ENCODE peak calls at places on chromosomes 6 and 20, in four cellular contexts. D, T, X and E are unnamed samples.

GRCh38 chr20:16761305-16761829 is 13.2 kb downstream of the OTOR start:
- DNase-seq in D (peak; percentile 57), T (no peak), X (peak; percentile 38), E (no peak)

GRCh38 chr20:16209826-16210365 is 363.4 kb downstream of the KIF16B start:
- DNase-seq in D (no peak), X (no peak), T (no peak), E (no peak)

GRCh38 chr6:337782-338464 is 45.6 kb downstream of the DUSP22 start:
- DNase-seq in D (no peak), X (no peak), T (peak; percentile 69), E (no peak)

GRCh38 chr6:167098825-167099225 is 24.1 kb upstream of the CCR6 start:
- DNase-seq in X (no peak), T (no peak), D (no peak), E (no peak)

GRCh38 chr20:1831606-1832005 is 63.6 kb upstream of the SIRPA start:
- DNase-seq in T (no peak), D (no peak), X (no peak), E (no peak)

GRCh38 chr6:137705166-137706064 is 161.6 kb upstream of the TNFAIP3 start:
- DNase-seq in D (peak; percentile 56), T (peak; percentile 54), X (peak; percentile 57), E (no peak)

GRCh38 chr6:10338151-10338550 is 76.7 kb downstream of the TFAP2A start:
- DNase-seq in X (no peak), D (no peak), T (no peak), E (no peak)

GRCh38 chr6:154243793-154244768 is 112.5 kb downstream of the IPCEF1 start:
- DNase-seq in X (no peak), T (no peak), D (no peak), E (no peak)

GRCh38 chr6:35916056-35916455 is 4.8 kb downstream of the SRPK1 start:
- DNase-seq in D (no peak), X (no peak), T (no peak), E (no peak)

GRCh38 chr6:31771992-31772358 is 5.2 kb downstream of the VWA7 start:
- DNase-seq in D (no peak), T (no peak), X (no peak), E (no peak)

GRCh38 chr6:150627601-150628012 is 27.9 kb downstream of the PLEKHG1 start:
- DNase-seq in X (no peak), D (no peak), T (no peak), E (no peak)

GRCh38 chr6:121443953-121444590 is 8.6 kb downstream of the GJA1 start:
- DNase-seq in T (no peak), D (no peak), X (peak; percentile 52), E (no peak)

GRCh38 chr6:89375427-89375868 is 22.9 kb upstream of the UBE2J1 start:
- DNase-seq in T (peak; percentile 78), X (peak; percentile 35), D (no peak), E (peak; percentile 50)

GRCh38 chr6:39785281-39785680 is 6.9 kb upstream of the DAAM2 start:
- DNase-seq in T (no peak), X (no peak), D (no peak), E (no peak)

GRCh38 chr6:32432050-32432450 is 7.6 kb upstream of the HLA-DRA start:
- DNase-seq in X (no peak), T (no peak), D (no peak), E (no peak)

GRCh38 chr20:9903048-9903651 is 64.3 kb upstream of the PAK5 start:
- DNase-seq in T (no peak), X (no peak), D (no peak), E (no peak)

GRCh38 chr6:142945446-142946180 is 637 bp upstream of the HIVEP2 start:
- DNase-seq in X (no peak), D (no peak), T (peak; percentile 65), E (peak; percentile 87)

GRCh38 chr20:36182604-36183154 is 28.1 kb downstream of the EPB41L1 start:
- DNase-seq in X (no peak), D (no peak), T (no peak), E (no peak)

GRCh38 chr20:17878912-17879602 is 89.5 kb downstream of the SNX5 start:
- DNase-seq in T (peak; percentile 49), X (no peak), D (no peak), E (no peak)

GRCh38 chr6:130598021-130598989 is 228.9 kb upstream of the SMLR1 start:
- DNase-seq in D (no peak), X (no peak), T (no peak), E (no peak)

GRCh38 chr20:49595811-49596545 is 28.0 kb upstream of the PTGIS start:
- DNase-seq in T (no peak), X (no peak), D (no peak), E (peak; percentile 75)

GRCh38 chr6:138289739-138290138 is 71.4 kb upstream of the PBOV1 start:
- DNase-seq in D (peak; percentile 71), T (no peak), X (no peak), E (no peak)

GRCh38 chr6:16241321-16241689 is 2.9 kb downstream of the GMPR start:
- DNase-seq in D (no peak), T (no peak), X (no peak), E (no peak)
- H3K4me1 ChIP-seq in D (no peaks in the 10 kb centered on the region), T (no peaks in the 10 kb centered on the region), X (peaks cover 47% of the 10 kb centered on the region), E (peaks cover 4% of the 10 kb centered on the region)

GRCh38 chr6:155452576-155452975 is 3.1 kb downstream of the NOX3 start:
- DNase-seq in T (no peak), D (no peak), X (no peak), E (no peak)
- H3K36me3 ChIP-seq in T (no peaks in the 10 kb centered on the region), D (no peaks in the 10 kb centered on the region), X (no peaks in the 10 kb centered on the region), E (no peaks in the 10 kb centered on the region)

DNA sequence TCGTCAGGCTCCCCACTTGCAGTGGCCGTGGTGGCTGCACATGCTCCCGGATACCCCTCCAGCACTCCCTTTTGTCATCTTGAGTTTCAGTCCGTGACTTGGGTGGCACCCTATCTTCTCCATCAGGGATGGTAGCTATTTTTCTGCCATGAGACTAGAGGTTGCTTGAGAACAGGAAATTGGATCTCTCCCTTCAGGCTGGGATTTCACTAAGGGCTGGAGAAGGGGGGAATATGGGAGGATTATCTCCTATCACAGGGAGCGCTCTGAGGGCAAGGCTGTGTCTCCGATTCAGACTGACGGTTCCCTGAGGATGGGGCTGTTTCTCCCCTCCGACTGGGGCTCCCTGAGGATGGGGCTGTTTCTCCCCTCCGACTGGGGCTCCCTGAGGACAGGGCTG is 123.1 kb downstream of the MRPL14 start:
- DNase-seq in D (no peak), T (no peak), X (no peak), E (peak; percentile 36)
- H3K4me1 ChIP-seq in D (no peaks in the 10 kb centered on the region), T (peaks cover 9% of the 10 kb centered on the region), X (peaks cover 8% of the 10 kb centered on the region), E (no peaks in the 10 kb centered on the region)

GRCh38 chr20:45953672-45954071 is 18.3 kb downstream of the ZNF335 start:
- DNase-seq in X (no peak), D (no peak), T (no peak), E (peak; percentile 66)
- H3K36me3 ChIP-seq in X (peaks cover 4% of the 10 kb centered on the region), D (peaks cover 67% of the 10 kb centered on the region), T (no peaks in the 10 kb centered on the region), E (peaks cover 7% of the 10 kb centered on the region)